ENCODE peak calls at places on chromosomes 3 and 15, in seven cellular contexts. X, Z, B, C, F, Y and D are unnamed samples.

GRCh38 chr3:46334911-46335478 is 18.9 kb upstream of the CCR2 start:
- DNase-seq in F (peak; percentile 49), B (no peak), Z (peak; percentile 45), Y (peak; percentile 65), X (no peak), C (no peak), D (no peak)

GRCh38 chr3:16112910-16113504 is 61.5 kb upstream of the GALNT15 start:
- DNase-seq in F (no peak), C (no peak), Y (peak; percentile 66), X (no peak), Z (no peak), B (no peak), D (no peak)

GRCh38 chr15:40435331-40436089 is 5.2 kb upstream of the BAHD1 start:
- DNase-seq in C (no peak), Y (no peak), X (no peak), F (no peak), Z (no peak), B (no peak), D (no peak)

GRCh38 chr3:39126532-39127071 is 19.1 kb downstream of the TTC21A start:
- DNase-seq in F (peak; percentile 59), B (peak; percentile 55), Z (peak; percentile 38), X (peak; percentile 60), C (peak; percentile 38), Y (peak; percentile 78), D (peak; percentile 68)

GRCh38 chr3:20057612-20058180 is 17.4 kb downstream of the KAT2B start:
- DNase-seq in Y (peak; percentile 63), F (no peak), B (no peak), X (no peak), Z (no peak), C (no peak), D (no peak)

GRCh38 chr15:93179072-93179471 is 90.1 kb upstream of the RGMA start:
- DNase-seq in Z (peak; percentile 51), F (peak; percentile 52), Y (peak; percentile 0), C (no peak), B (no peak), X (no peak), D (peak; percentile 54)

GRCh38 chr3:44910693-44911092 is 36.3 kb downstream of the TGM4 start:
- DNase-seq in Y (no peak), X (no peak), B (no peak), Z (no peak), F (no peak), C (no peak), D (no peak)

GRCh38 chr3:133162906-133163305 is 124.7 kb downstream of the TMEM108 start:
- DNase-seq in Y (no peak), B (no peak), C (no peak), F (no peak), X (no peak), Z (no peak), D (no peak)

GRCh38 chr3:23356169-23356568 is 153.0 kb downstream of the UBE2E2 start:
- DNase-seq in X (no peak), B (no peak), F (no peak), Z (no peak), C (no peak), Y (no peak), D (no peak)

GRCh38 chr15:74783808-74784175 is 1.9 kb downstream of the CSK start:
- DNase-seq in F (no peak), B (no peak), C (no peak), Y (no peak), X (no peak), Z (peak; percentile 24), D (no peak)

GRCh38 chr15:49864251-49864650 is 243.4 kb downstream of the DTWD1 start:
- DNase-seq in X (no peak), Y (no peak), Z (no peak), F (no peak), B (no peak), C (no peak), D (no peak)

GRCh38 chr3:67075295-67075694 is 77.2 kb downstream of the KBTBD8 start:
- DNase-seq in Z (peak; percentile 23), X (no peak), B (no peak), F (no peak), Y (no peak), C (no peak), D (no peak)

GRCh38 chr3:33218446-33219174 is at the start of gene SUSD5:
- DNase-seq in Z (no peak), B (peak; percentile 48), Y (peak; percentile 53), C (peak; percentile 75), F (peak; percentile 38), X (peak; percentile 71), D (peak; percentile 36)

GRCh38 chr15:83077487-83078230 is 10.6 kb upstream of the BTBD1 start:
- DNase-seq in Y (no peak), B (no peak), Z (no peak), F (no peak), C (no peak), X (no peak), D (no peak)

GRCh38 chr15:75328493-75329314 is 7.2 kb upstream of the COMMD4 start:
- DNase-seq in Y (no peak), C (no peak), B (no peak), X (no peak), Z (no peak), F (no peak), D (no peak)

GRCh38 chr15:73694419-73694818 is 10.2 kb downstream of the CD276 start:
- DNase-seq in C (no peak), X (no peak), B (no peak), Z (no peak), F (no peak), Y (no peak), D (no peak)

GRCh38 chr3:45938858-45939257 is 4.4 kb upstream of the CXCR6 start:
- DNase-seq in C (peak; percentile 82), Z (peak; percentile 90), F (peak; percentile 94), Y (peak; percentile 95), B (peak; percentile 83), X (peak; percentile 81), D (peak; percentile 82)

GRCh38 chr3:14921811-14922705 is 25.3 kb upstream of the NR2C2 start:
- DNase-seq in Z (no peak), X (no peak), F (no peak), Y (no peak), C (no peak), B (no peak), D (no peak)

GRCh38 chr3:109927161-109927560 is 589.8 kb upstream of the DPPA4 start:
- DNase-seq in Y (peak; percentile 90), B (no peak), C (no peak), F (peak; percentile 50), Z (no peak), X (no peak), D (peak; percentile 58)

GRCh38 chr3:121992601-121993560 is 29.2 kb downstream of the ILDR1 start:
- DNase-seq in Y (no peak), Z (peak; percentile 73), C (no peak), F (no peak), B (no peak), X (no peak), D (no peak)

GRCh38 chr3:126033051-126033745 is 50.7 kb downstream of the SLC41A3 start:
- DNase-seq in Y (no peak), Z (no peak), F (no peak), X (no peak), C (no peak), B (no peak), D (no peak)

GRCh38 chr15:41919954-41920538 is 26.2 kb upstream of the SPTBN5 start:
- DNase-seq in B (no peak), Y (peak; percentile 69), X (no peak), F (no peak), C (peak; percentile 40), Z (no peak), D (no peak)

GRCh38 chr3:101806491-101806890 is 27.5 kb downstream of the NXPE3 start:
- DNase-seq in X (no peak), C (no peak), B (no peak), Z (no peak), Y (no peak), F (no peak), D (no peak)

GRCh38 chr3:33385423-33385822 is 54.8 kb downstream of the UBP1 start:
- DNase-seq in X (no peak), F (no peak), Y (no peak), Z (no peak), B (no peak), C (no peak), D (no peak)

GRCh38 chr3:55676643-55677042 is 189.5 kb upstream of the WNT5A start:
- DNase-seq in Z (no peak), B (no peak), X (no peak), F (no peak), C (no peak), Y (no peak), D (no peak)

GRCh38 chr15:37793851-37794250 is 140.6 kb upstream of the TMCO5A start:
- DNase-seq in B (peak; percentile 19), F (no peak), Y (no peak), Z (peak; percentile 21), C (peak; percentile 12), X (no peak), D (no peak)
- TF ChIP-seq CTCF in B (peak; percentile 20), F (peak; percentile 16), Y (no peak), Z (peak; percentile 40), C (peak; percentile 37), X (no peak), D (no peak)

GRCh38 chr15:57943766-57944165 is 121.7 kb downstream of the ALDH1A2 start:
- DNase-seq in B (no peak), X (no peak), Z (no peak), F (no peak), Y (no peak), C (no peak), D (no peak)
- TF ChIP-seq CTCF in B (no peak), X (no peak), Z (no peak), F (no peak), Y (no peak), C (no peak), D (no peak)

DNA sequence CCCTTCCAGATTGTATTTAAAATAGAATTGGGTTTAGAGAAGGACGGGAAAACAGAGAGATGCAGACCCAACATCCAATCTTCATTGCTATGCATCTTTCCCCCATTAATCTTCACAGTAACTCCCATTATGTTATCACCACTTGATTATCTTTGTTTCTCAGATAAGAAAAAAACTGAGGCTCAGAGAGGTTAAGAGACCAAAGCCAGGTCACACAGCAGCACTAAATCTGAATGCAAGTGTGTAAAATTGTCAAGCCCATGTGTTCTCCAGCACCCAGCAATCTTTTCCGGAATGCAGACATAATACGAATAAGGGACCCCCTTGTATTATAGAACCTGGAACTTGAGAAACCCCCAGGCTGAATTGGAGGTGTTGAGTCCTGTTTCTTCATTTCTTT is 80.5 kb upstream of the TRIM42 start:
- DNase-seq in C (no peak), X (no peak), Y (no peak), B (no peak), Z (no peak), F (no peak), D (no peak)
- TF ChIP-seq CTCF in C (no peak), X (no peak), Y (no peak), B (no peak), Z (no peak), F (no peak), D (no peak)

GRCh38 chr3:8446845-8447244 is 54.8 kb upstream of the LMCD1 start:
- DNase-seq in Z (no peak), C (no peak), Y (no peak), B (no peak), X (no peak), F (no peak), D (no peak)

GRCh38 chr3:8451696-8452095 is 49.9 kb upstream of the LMCD1 start:
- DNase-seq in C (no peak), F (no peak), Y (peak; percentile 41), X (no peak), B (no peak), Z (no peak), D (no peak)

GRCh38 chr3:8453153-8453552 is 48.5 kb upstream of the LMCD1 start:
- DNase-seq in Y (no peak), X (no peak), C (no peak), Z (no peak), F (no peak), B (no peak), D (no peak)

GRCh38 chr3:8452112-8452511 is 49.5 kb upstream of the LMCD1 start:
- DNase-seq in C (no peak), B (no peak), F (no peak), Y (no peak), Z (no peak), X (no peak), D (no peak)

GRCh38 chr3:8450618-8451017 is 51.0 kb upstream of the LMCD1 start:
- DNase-seq in C (no peak), B (no peak), X (no peak), Z (no peak), Y (no peak), F (no peak), D (no peak)
- TF ChIP-seq CTCF in C (no peak), B (no peak), X (no peak), Z (no peak), Y (no peak), F (no peak), D (no peak)